ENCODE peak calls at places on chromosomes 3 and 15, in nine cellular contexts. One of them, this sample, is unnamed.

GRCh38 chr15:98154863-98155262 is 194.4 kb downstream of the ARRDC4 start:
- DNase-seq in epithelial cell of esophagus: peak; percentile 98
- DNase-seq in GM06990: no peak
- DNase-seq in NCI-H1417: no peak
- DNase-seq in left cardiac atrium: no peak
- DNase-seq in NCI-H2081: no peak
- DNase-seq in stimulated activated CD4-positive, alpha-beta T cell treated with anti-CD3 and anti-CD28 coated beads, Interleukin-2, amount 100 ng/mL, for 24 hours: no peak
- DNase-seq in T-helper 9 cell: no peak
- DNase-seq in AG08396: no peak
- DNase-seq in this sample: no peak

GRCh38 chr3:133662256-133662773 is 574 bp upstream of the TOPBP1 start:
- DNase-seq in epithelial cell of esophagus: peak; percentile 51
- DNase-seq in GM06990: peak; percentile 14
- DNase-seq in NCI-H1417: peak; percentile 82
- DNase-seq in left cardiac atrium: no peak
- DNase-seq in NCI-H2081: peak; percentile 72
- DNase-seq in stimulated activated CD4-positive, alpha-beta T cell treated with anti-CD3 and anti-CD28 coated beads, Interleukin-2, amount 100 ng/mL, for 24 hours: peak; percentile 24
- DNase-seq in T-helper 9 cell: no peak
- DNase-seq in AG08396: peak; percentile 38
- DNase-seq in this sample: no peak

GRCh38 chr3:98329392-98330124 is 24.1 kb upstream of the OR5K4 start:
- DNase-seq in epithelial cell of esophagus: peak; percentile 69
- DNase-seq in GM06990: peak; percentile 26
- DNase-seq in NCI-H1417: peak; percentile 68
- DNase-seq in left cardiac atrium: peak; percentile 31
- DNase-seq in NCI-H2081: peak; percentile 38
- DNase-seq in stimulated activated CD4-positive, alpha-beta T cell treated with anti-CD3 and anti-CD28 coated beads, Interleukin-2, amount 100 ng/mL, for 24 hours: peak; percentile 50
- DNase-seq in T-helper 9 cell: peak; percentile 28
- DNase-seq in AG08396: peak; percentile 34
- DNase-seq in this sample: peak; percentile 31

GRCh38 chr15:74040115-74040850 is 42.1 kb downstream of the GOLGA6A start:
- DNase-seq in epithelial cell of esophagus: peak; percentile 17
- DNase-seq in GM06990: no peak
- DNase-seq in NCI-H1417: no peak
- DNase-seq in left cardiac atrium: peak; percentile 71
- DNase-seq in NCI-H2081: no peak
- DNase-seq in stimulated activated CD4-positive, alpha-beta T cell treated with anti-CD3 and anti-CD28 coated beads, Interleukin-2, amount 100 ng/mL, for 24 hours: no peak
- DNase-seq in T-helper 9 cell: no peak
- DNase-seq in AG08396: peak; percentile 90
- DNase-seq in this sample: no peak

GRCh38 chr15:51738553-51738952 is 1.1 kb upstream of the LYSMD2 start:
- DNase-seq in epithelial cell of esophagus: no peak
- DNase-seq in GM06990: no peak
- DNase-seq in NCI-H1417: no peak
- DNase-seq in left cardiac atrium: no peak
- DNase-seq in NCI-H2081: no peak
- DNase-seq in stimulated activated CD4-positive, alpha-beta T cell treated with anti-CD3 and anti-CD28 coated beads, Interleukin-2, amount 100 ng/mL, for 24 hours: no peak
- DNase-seq in T-helper 9 cell: no peak
- DNase-seq in AG08396: no peak
- DNase-seq in this sample: no peak

GRCh38 chr3:115388166-115388565 is 235.1 kb upstream of the GAP43 start:
- DNase-seq in epithelial cell of esophagus: no peak
- DNase-seq in GM06990: no peak
- DNase-seq in NCI-H1417: no peak
- DNase-seq in left cardiac atrium: no peak
- DNase-seq in NCI-H2081: no peak
- DNase-seq in stimulated activated CD4-positive, alpha-beta T cell treated with anti-CD3 and anti-CD28 coated beads, Interleukin-2, amount 100 ng/mL, for 24 hours: no peak
- DNase-seq in T-helper 9 cell: no peak
- DNase-seq in AG08396: no peak
- DNase-seq in this sample: no peak

GRCh38 chr15:80770356-80770705 is 8.8 kb upstream of the CEMIP start:
- DNase-seq in epithelial cell of esophagus: no peak
- DNase-seq in GM06990: no peak
- DNase-seq in NCI-H1417: peak; percentile 15
- DNase-seq in left cardiac atrium: no peak
- DNase-seq in NCI-H2081: no peak
- DNase-seq in stimulated activated CD4-positive, alpha-beta T cell treated with anti-CD3 and anti-CD28 coated beads, Interleukin-2, amount 100 ng/mL, for 24 hours: no peak
- DNase-seq in T-helper 9 cell: no peak
- DNase-seq in AG08396: no peak
- DNase-seq in this sample: no peak

GRCh38 chr3:55218577-55218976 is 268.5 kb downstream of the WNT5A start:
- DNase-seq in epithelial cell of esophagus: no peak
- DNase-seq in GM06990: no peak
- DNase-seq in NCI-H1417: no peak
- DNase-seq in left cardiac atrium: no peak
- DNase-seq in NCI-H2081: no peak
- DNase-seq in stimulated activated CD4-positive, alpha-beta T cell treated with anti-CD3 and anti-CD28 coated beads, Interleukin-2, amount 100 ng/mL, for 24 hours: no peak
- DNase-seq in T-helper 9 cell: no peak
- DNase-seq in AG08396: no peak
- DNase-seq in this sample: no peak

GRCh38 chr15:40070608-40071218 is 31.7 kb upstream of the SRP14 start:
- DNase-seq in epithelial cell of esophagus: no peak
- DNase-seq in GM06990: no peak
- DNase-seq in NCI-H1417: no peak
- DNase-seq in left cardiac atrium: no peak
- DNase-seq in NCI-H2081: no peak
- DNase-seq in stimulated activated CD4-positive, alpha-beta T cell treated with anti-CD3 and anti-CD28 coated beads, Interleukin-2, amount 100 ng/mL, for 24 hours: no peak
- DNase-seq in T-helper 9 cell: no peak
- DNase-seq in AG08396: no peak
- DNase-seq in this sample: no peak

GRCh38 chr3:136378011-136378410 is 127.9 kb downstream of the PCCB start:
- DNase-seq in epithelial cell of esophagus: no peak
- DNase-seq in GM06990: no peak
- DNase-seq in NCI-H1417: no peak
- DNase-seq in left cardiac atrium: no peak
- DNase-seq in NCI-H2081: no peak
- DNase-seq in stimulated activated CD4-positive, alpha-beta T cell treated with anti-CD3 and anti-CD28 coated beads, Interleukin-2, amount 100 ng/mL, for 24 hours: no peak
- DNase-seq in T-helper 9 cell: no peak
- DNase-seq in AG08396: no peak
- DNase-seq in this sample: no peak

GRCh38 chr3:127459205-127459604 is 131.3 kb downstream of the TPRA1 start:
- DNase-seq in epithelial cell of esophagus: no peak
- DNase-seq in GM06990: no peak
- DNase-seq in NCI-H1417: peak; percentile 31
- DNase-seq in left cardiac atrium: peak; percentile 10
- DNase-seq in NCI-H2081: no peak
- DNase-seq in stimulated activated CD4-positive, alpha-beta T cell treated with anti-CD3 and anti-CD28 coated beads, Interleukin-2, amount 100 ng/mL, for 24 hours: no peak
- DNase-seq in T-helper 9 cell: no peak
- DNase-seq in AG08396: no peak
- DNase-seq in this sample: no peak

GRCh38 chr3:127410137-127410488 is 122.3 kb upstream of the PRR20G start:
- DNase-seq in epithelial cell of esophagus: no peak
- DNase-seq in GM06990: no peak
- DNase-seq in NCI-H1417: no peak
- DNase-seq in left cardiac atrium: no peak
- DNase-seq in NCI-H2081: no peak
- DNase-seq in stimulated activated CD4-positive, alpha-beta T cell treated with anti-CD3 and anti-CD28 coated beads, Interleukin-2, amount 100 ng/mL, for 24 hours: no peak
- DNase-seq in T-helper 9 cell: no peak
- DNase-seq in AG08396: no peak
- DNase-seq in this sample: no peak

GRCh38 chr3:70065666-70066253 is 66.2 kb downstream of the SAMMSON start:
- DNase-seq in epithelial cell of esophagus: peak; percentile 3
- DNase-seq in GM06990: no peak
- DNase-seq in NCI-H1417: peak; percentile 51
- DNase-seq in left cardiac atrium: no peak
- DNase-seq in NCI-H2081: no peak
- DNase-seq in stimulated activated CD4-positive, alpha-beta T cell treated with anti-CD3 and anti-CD28 coated beads, Interleukin-2, amount 100 ng/mL, for 24 hours: no peak
- DNase-seq in T-helper 9 cell: no peak
- DNase-seq in AG08396: no peak
- DNase-seq in this sample: no peak

GRCh38 chr3:101695779-101696372 is 9.4 kb upstream of the RPL24 start:
- DNase-seq in epithelial cell of esophagus: peak; percentile 55
- DNase-seq in GM06990: no peak
- DNase-seq in NCI-H1417: no peak
- DNase-seq in left cardiac atrium: no peak
- DNase-seq in NCI-H2081: no peak
- DNase-seq in stimulated activated CD4-positive, alpha-beta T cell treated with anti-CD3 and anti-CD28 coated beads, Interleukin-2, amount 100 ng/mL, for 24 hours: no peak
- DNase-seq in T-helper 9 cell: no peak
- DNase-seq in AG08396: no peak
- DNase-seq in this sample: no peak

GRCh38 chr3:37197810-37198371 is 23.5 kb upstream of the LRRFIP2 start:
- DNase-seq in epithelial cell of esophagus: peak; percentile 90
- DNase-seq in GM06990: no peak
- DNase-seq in NCI-H1417: no peak
- DNase-seq in left cardiac atrium: no peak
- DNase-seq in NCI-H2081: no peak
- DNase-seq in stimulated activated CD4-positive, alpha-beta T cell treated with anti-CD3 and anti-CD28 coated beads, Interleukin-2, amount 100 ng/mL, for 24 hours: no peak
- DNase-seq in T-helper 9 cell: no peak
- DNase-seq in AG08396: peak; percentile 17
- DNase-seq in this sample: no peak

GRCh38 chr3:38088679-38089078 is 48.2 kb downstream of the ACAA1 start:
- DNase-seq in epithelial cell of esophagus: no peak
- DNase-seq in GM06990: no peak
- DNase-seq in NCI-H1417: no peak
- DNase-seq in left cardiac atrium: no peak
- DNase-seq in NCI-H2081: no peak
- DNase-seq in stimulated activated CD4-positive, alpha-beta T cell treated with anti-CD3 and anti-CD28 coated beads, Interleukin-2, amount 100 ng/mL, for 24 hours: no peak
- DNase-seq in T-helper 9 cell: no peak
- DNase-seq in AG08396: no peak
- DNase-seq in this sample: no peak

GRCh38 chr3:38590521-38590920 is 59.0 kb downstream of the SCN5A start:
- DNase-seq in epithelial cell of esophagus: no peak
- DNase-seq in GM06990: no peak
- DNase-seq in NCI-H1417: no peak
- DNase-seq in left cardiac atrium: no peak
- DNase-seq in NCI-H2081: no peak
- DNase-seq in stimulated activated CD4-positive, alpha-beta T cell treated with anti-CD3 and anti-CD28 coated beads, Interleukin-2, amount 100 ng/mL, for 24 hours: no peak
- DNase-seq in T-helper 9 cell: no peak
- DNase-seq in AG08396: no peak
- DNase-seq in this sample: no peak

GRCh38 chr15:36693644-36694043 is 114.2 kb downstream of the CDIN1 start:
- DNase-seq in epithelial cell of esophagus: no peak
- DNase-seq in GM06990: no peak
- DNase-seq in NCI-H1417: no peak
- DNase-seq in left cardiac atrium: no peak
- DNase-seq in NCI-H2081: no peak
- DNase-seq in stimulated activated CD4-positive, alpha-beta T cell treated with anti-CD3 and anti-CD28 coated beads, Interleukin-2, amount 100 ng/mL, for 24 hours: no peak
- DNase-seq in T-helper 9 cell: no peak
- DNase-seq in AG08396: no peak
- DNase-seq in this sample: no peak

GRCh38 chr3:16199769-16200168 is 25.3 kb downstream of the GALNT15 start:
- DNase-seq in epithelial cell of esophagus: no peak
- DNase-seq in GM06990: no peak
- DNase-seq in NCI-H1417: no peak
- DNase-seq in left cardiac atrium: no peak
- DNase-seq in NCI-H2081: no peak
- DNase-seq in stimulated activated CD4-positive, alpha-beta T cell treated with anti-CD3 and anti-CD28 coated beads, Interleukin-2, amount 100 ng/mL, for 24 hours: no peak
- DNase-seq in T-helper 9 cell: no peak
- DNase-seq in AG08396: no peak
- DNase-seq in this sample: no peak

GRCh38 chr15:62431806-62432205 is 266.7 kb upstream of the C2CD4B start:
- DNase-seq in epithelial cell of esophagus: no peak
- DNase-seq in GM06990: no peak
- DNase-seq in NCI-H1417: no peak
- DNase-seq in left cardiac atrium: no peak
- DNase-seq in NCI-H2081: no peak
- DNase-seq in stimulated activated CD4-positive, alpha-beta T cell treated with anti-CD3 and anti-CD28 coated beads, Interleukin-2, amount 100 ng/mL, for 24 hours: no peak
- DNase-seq in T-helper 9 cell: no peak
- DNase-seq in AG08396: no peak
- DNase-seq in this sample: no peak

GRCh38 chr3:131972550-131972949 is 62.3 kb downstream of the CPNE4 start:
- DNase-seq in epithelial cell of esophagus: no peak
- DNase-seq in GM06990: no peak
- DNase-seq in NCI-H1417: no peak
- DNase-seq in left cardiac atrium: no peak
- DNase-seq in NCI-H2081: no peak
- DNase-seq in stimulated activated CD4-positive, alpha-beta T cell treated with anti-CD3 and anti-CD28 coated beads, Interleukin-2, amount 100 ng/mL, for 24 hours: no peak
- DNase-seq in T-helper 9 cell: no peak
- DNase-seq in AG08396: no peak
- DNase-seq in this sample: no peak

GRCh38 chr15:45441686-45442085 is 63.3 kb upstream of the GATM start:
- DNase-seq in epithelial cell of esophagus: no peak
- DNase-seq in GM06990: no peak
- DNase-seq in NCI-H1417: no peak
- DNase-seq in left cardiac atrium: no peak
- DNase-seq in NCI-H2081: no peak
- DNase-seq in stimulated activated CD4-positive, alpha-beta T cell treated with anti-CD3 and anti-CD28 coated beads, Interleukin-2, amount 100 ng/mL, for 24 hours: no peak
- DNase-seq in T-helper 9 cell: no peak
- DNase-seq in AG08396: no peak
- DNase-seq in this sample: no peak

GRCh38 chr15:101128191-101128590 is 123.7 kb downstream of the CHSY1 start:
- DNase-seq in epithelial cell of esophagus: peak; percentile 94
- DNase-seq in GM06990: no peak
- DNase-seq in NCI-H1417: peak; percentile 53
- DNase-seq in left cardiac atrium: no peak
- DNase-seq in NCI-H2081: no peak
- DNase-seq in stimulated activated CD4-positive, alpha-beta T cell treated with anti-CD3 and anti-CD28 coated beads, Interleukin-2, amount 100 ng/mL, for 24 hours: no peak
- DNase-seq in T-helper 9 cell: no peak
- DNase-seq in AG08396: peak; percentile 83
- DNase-seq in this sample: no peak

This sample was measured in LNCaP clone FGC.